ENCODE peak calls at places on chromosome 16, in four cellular contexts. X is HS-5; E is IMR-90; I is stimulated activated CD4-positive, alpha-beta T cell treated with anti-CD3 and anti-CD28 coated beads, TNF-alpha, amount 100 ng/mL, for 48 hours. L is an unnamed sample.

GRCh38 chr16:78478267-78478821 is 378.9 kb downstream of the WWOX start:
- DNase-seq in E (no peak), I (no peak), X (no peak), L (no peak)

GRCh38 chr16:79810449-79811189 is 210.1 kb upstream of the MAF start:
- DNase-seq in E (no peak), I (no peak), X (no peak), L (no peak)

GRCh38 chr16:72372082-72372615 is 200.2 kb upstream of the PMFBP1 start:
- DNase-seq in X (no peak), E (no peak), I (no peak), L (no peak)

GRCh38 chr16:75460441-75460840 is 4.0 kb downstream of the TMEM170A start:
- DNase-seq in E (no peak), I (no peak), X (no peak), L (no peak)

GRCh38 chr16:12327971-12328726 is 351.6 kb downstream of the SNX29 start:
- DNase-seq in X (no peak), I (no peak), E (no peak), L (no peak)

GRCh38 chr16:90032664-90033346 is 13.5 kb upstream of the DBNDD1 start:
- DNase-seq in X (no peak), I (no peak), E (peak), L (no peak)

GRCh38 chr16:67015317-67015731 is 13.6 kb upstream of the CBFB start:
- DNase-seq in X (no peak), I (no peak), E (no peak), L (no peak)

GRCh38 chr16:2428051-2428786 is 1.0 kb upstream of the CCNF start:
- DNase-seq in I (no peak), E (no peak), X (no peak), L (peak)

GRCh38 chr16:72818286-72818845 is 229.6 kb downstream of the ZFHX3 start:
- DNase-seq in X (no peak), I (no peak), E (no peak), L (no peak)

GRCh38 chr16:84177740-84178070 is 9.2 kb downstream of the TAF1C start:
- DNase-seq in E (peak), I (no peak), X (no peak), L (no peak)

GRCh38 chr16:2420035-2420434 is 9.2 kb upstream of the CCNF start:
- DNase-seq in X (no peak), I (no peak), E (peak), L (no peak)

GRCh38 chr16:3099732-3100499 is 822 bp upstream of the ZSCAN10 start:
- DNase-seq in I (peak), X (no peak), E (peak), L (peak)

GRCh38 chr16:4572715-4573114 is 16.6 kb downstream of the C16orf96 start:
- DNase-seq in X (no peak), I (no peak), E (no peak), L (no peak)

GRCh38 chr16:66036162-66036561 is 330.3 kb upstream of the CDH5 start:
- DNase-seq in X (no peak), E (peak), I (no peak), L (no peak)